ENCODE peak calls at places on chromosomes 5 and 9, in eight cellular contexts. L, V, I, G, K, Z, Y and A are unnamed samples.
A peak's percentile ranks its signal among the peaks of the same experiment; 100 is the strongest.

GRCh38 chr5:178304016-178304415 is 71.4 kb upstream of the PHYKPL start:
- DNase-seq in L (no peak), V (no peak), I (no peak), G (peak; percentile 17), K (no peak), Z (no peak), Y (peak; percentile 2), A (no peak)

GRCh38 chr9:123929177-123929869 is 603 bp downstream of the DENND1A start:
- DNase-seq in L (no peak), V (no peak), I (no peak), G (no peak), K (no peak), Z (no peak), Y (no peak), A (peak; percentile 43)

GRCh38 chr9:127723450-127723849 is 7.6 kb downstream of the TTC16 start:
- DNase-seq in L (no peak), V (no peak), I (no peak), G (no peak), K (peak; percentile 46), Z (no peak), Y (no peak), A (no peak)

GRCh38 chr9:8555767-8556500 is 756.4 kb upstream of the DMAC1 start:
- DNase-seq in L (no peak), V (no peak), I (no peak), G (no peak), K (no peak), Z (no peak), Y (no peak), A (no peak)

GRCh38 chr5:87944553-87945320 is 323.9 kb downstream of the TMEM161B start:
- DNase-seq in L (no peak), V (no peak), I (no peak), G (peak; percentile 60), K (peak; percentile 76), Z (no peak), Y (peak; percentile 82), A (no peak)

GRCh38 chr5:93791520-93791972 is 50.1 kb upstream of the POU5F2 start:
- DNase-seq in L (no peak), V (no peak), I (no peak), G (no peak), K (peak; percentile 33), Z (peak; percentile 60), Y (no peak), A (peak; percentile 34)

GRCh38 chr5:34524123-34524522 is 132.0 kb upstream of the RAI14 start:
- DNase-seq in L (no peak), V (no peak), I (no peak), G (no peak), K (no peak), Z (peak; percentile 19), Y (no peak), A (no peak)

GRCh38 chr9:4048441-4048840 is 251.4 kb downstream of the GLIS3 start:
- DNase-seq in L (no peak), V (no peak), I (no peak), G (no peak), K (no peak), Z (peak; percentile 76), Y (no peak), A (peak; percentile 22)